ENCODE peak calls at places on chromosomes 3 and 15, in seven cellular contexts. O is fibroblast of lung; N is aorta; V is mucosa of descending colon; E is BE2C; C is naive thymus-derived CD4-positive, alpha-beta T cell; L is adrenal gland. A is an unnamed sample. For H3K36me3, the result is how much of the 10 kb centered on the place peaks cover.

GRCh38 chr3:134376385-134376765 is 2.1 kb upstream of the AMOTL2 start:
- DNase-seq in O (no peak), N (peak), V (no peak), E (no peak), C (no peak), L (no peak), A (no peak)

GRCh38 chr3:116517308-116517707 is 72.0 kb upstream of the LSAMP start:
- DNase-seq in O (peak), N (no peak), V (no peak), E (no peak), C (no peak), L (no peak), A (no peak)

GRCh38 chr3:17979248-17979647 is 236.8 kb upstream of the TBC1D5 start:
- DNase-seq in O (no peak), N (no peak), V (no peak), E (no peak), C (no peak), L (no peak), A (no peak)

GRCh38 chr15:43346305-43346704 is 15.9 kb upstream of the LCMT2 start:
- DNase-seq in O (no peak), N (no peak), V (no peak), E (no peak), C (no peak), L (no peak), A (no peak)

GRCh38 chr3:78398401-78398800 is 1358.5 kb downstream of the ROBO2 start:
- DNase-seq in O (no peak), N (no peak), V (no peak), E (no peak), C (no peak), L (no peak), A (no peak)

GRCh38 chr3:54433846-54434245 is 311.5 kb downstream of the CACNA2D3 start:
- DNase-seq in O (no peak), N (no peak), V (no peak), E (peak), C (no peak), L (no peak), A (no peak)

GRCh38 chr3:34102290-34102689 is 303.9 kb downstream of the PDCD6IP start:
- DNase-seq in O (no peak), N (no peak), V (no peak), E (no peak), C (no peak), L (no peak), A (no peak)

GRCh38 chr15:90049666-90050604 is 48.8 kb downstream of the ZNF710 start:
- DNase-seq in O (no peak), N (peak), V (no peak), E (no peak), C (no peak), L (no peak), A (no peak)

GRCh38 chr3:112302061-112302830 is 8.2 kb upstream of the SLC9C1 start:
- DNase-seq in O (peak), N (no peak), V (no peak), E (peak), C (no peak), L (no peak), A (no peak)

GRCh38 chr3:81876826-81877225 is 115.4 kb upstream of the GBE1 start:
- DNase-seq in O (no peak), N (no peak), V (no peak), E (no peak), C (no peak), L (no peak), A (no peak)

GRCh38 chr3:186239321-186239720 is 122.7 kb downstream of the DGKG start:
- DNase-seq in O (peak), N (no peak), V (no peak), E (no peak), C (no peak), L (no peak), A (no peak)

GRCh38 chr15:91165850-91166249 is 65.8 kb downstream of the SV2B start:
- DNase-seq in O (no peak), N (no peak), V (no peak), E (no peak), C (no peak), L (no peak), A (no peak)

GRCh38 chr3:139388961-139389551 is 391 bp downstream of the COPB2 start:
- DNase-seq in O (no peak), N (no peak), V (no peak), E (no peak), C (no peak), L (no peak), A (no peak)

GRCh38 chr3:44048196-44048924 is 193.3 kb upstream of the TOPAZ1 start:
- DNase-seq in O (no peak), N (no peak), V (no peak), E (no peak), C (no peak), L (no peak), A (no peak)

GRCh38 chr3:197212290-197212689 is 86.1 kb downstream of the DLG1 start:
- DNase-seq in O (no peak), N (no peak), V (no peak), E (no peak), C (no peak), L (no peak), A (no peak)

GRCh38 chr15:66706225-66706732 is 4.2 kb downstream of the SMAD6 start:
- DNase-seq in O (peak), N (peak), V (peak), E (peak), C (no peak), L (no peak), A (no peak)

GRCh38 chr15:67114846-67115521 is 49.6 kb downstream of the SMAD3 start:
- DNase-seq in O (no peak), N (no peak), V (no peak), E (no peak), C (no peak), L (no peak), A (no peak)

GRCh38 chr3:117548600-117548999 is 839.0 kb downstream of the TUSC7 start:
- DNase-seq in O (peak), N (no peak), V (no peak), E (no peak), C (no peak), L (no peak), A (no peak)

GRCh38 chr3:165210132-165210531 is 13.9 kb upstream of the SLITRK3 start:
- DNase-seq in O (no peak), N (no peak), V (no peak), E (no peak), C (no peak), L (no peak), A (no peak)

GRCh38 chr3:181457190-181457589 is 254.5 kb upstream of the SOX2 start:
- DNase-seq in O (no peak), N (no peak), V (no peak), E (peak), C (no peak), L (peak), A (no peak)

GRCh38 chr3:46214751-46215352 is 6.7 kb upstream of the CCR1 start:
- DNase-seq in O (peak), N (no peak), V (no peak), E (no peak), C (no peak), L (no peak), A (no peak)

GRCh38 chr3:73784647-73785420 is 160.1 kb upstream of the PDZRN3 start:
- DNase-seq in O (peak), N (no peak), V (no peak), E (no peak), C (no peak), L (no peak), A (peak)

GRCh38 chr3:27289769-27290413 is 79.3 kb downstream of the NEK10 start:
- DNase-seq in O (peak), N (no peak), V (no peak), E (no peak), C (no peak), L (no peak), A (no peak)

GRCh38 chr15:90037961-90038633 is 37.0 kb downstream of the ZNF710 start:
- DNase-seq in O (peak), N (no peak), V (no peak), E (no peak), C (no peak), L (no peak), A (no peak)

GRCh38 chr3:70550723-70551319 is 238.4 kb upstream of the MDFIC2 start:
- DNase-seq in O (peak), N (peak), V (peak), E (peak), C (peak), L (peak), A (no peak)

GRCh38 chr3:25495304-25495703 is 67.2 kb downstream of the RARB start:
- DNase-seq in O (no peak), N (no peak), V (no peak), E (no peak), C (no peak), L (no peak), A (no peak)

GRCh38 chr15:38670142-38671002 is 105.8 kb upstream of the RASGRP1 start:
- DNase-seq in O (no peak), N (no peak), V (no peak), E (no peak), C (peak), L (no peak), A (no peak)

GRCh38 chr3:142987707-142988106 is 13.7 kb upstream of the U2SURP start:
- DNase-seq in O (no peak), N (no peak), V (no peak), E (no peak), C (no peak), L (no peak), A (no peak)

GRCh38 chr3:143070977-143071551 is 48.5 kb upstream of the CHST2 start:
- DNase-seq in O (peak), N (no peak), V (no peak), E (no peak), C (no peak), L (no peak), A (peak)

GRCh38 chr3:127791221-127791913 is 30.9 kb downstream of the MGLL start:
- DNase-seq in O (peak), N (no peak), V (no peak), E (no peak), C (peak), L (no peak), A (peak)

GRCh38 chr3:150528359-150528797 is 17.9 kb downstream of the SERP1 start:
- DNase-seq in O (peak), N (no peak), V (no peak), E (no peak), C (peak), L (no peak), A (no peak)

GRCh38 chr15:94306700-94307650 is 75.6 kb downstream of the MCTP2 start:
- DNase-seq in O (no peak), N (no peak), V (no peak), E (no peak), C (no peak), L (no peak), A (no peak)

GRCh38 chr3:188332085-188332484 is 178.1 kb downstream of the LPP start:
- DNase-seq in O (no peak), N (no peak), V (no peak), E (no peak), C (no peak), L (no peak), A (no peak)

GRCh38 chr15:87610366-87610765 is 646.2 kb downstream of the NTRK3 start:
- DNase-seq in O (peak), N (no peak), V (no peak), E (peak), C (no peak), L (no peak), A (no peak)

GRCh38 chr3:17905996-17906395 is 163.6 kb upstream of the TBC1D5 start:
- DNase-seq in O (no peak), N (no peak), V (no peak), E (no peak), C (no peak), L (no peak), A (no peak)

GRCh38 chr3:57031622-57032541 is 28.6 kb upstream of the SPATA12 start:
- DNase-seq in O (no peak), N (no peak), V (no peak), E (no peak), C (no peak), L (no peak), A (no peak)

GRCh38 chr3:143442761-143443477 is 323.3 kb downstream of the CHST2 start:
- DNase-seq in O (no peak), N (no peak), V (no peak), E (no peak), C (no peak), L (no peak), A (no peak)

GRCh38 chr3:167920747-167921146 is 175.0 kb downstream of the GOLIM4 start:
- DNase-seq in O (no peak), N (no peak), V (no peak), E (no peak), C (no peak), L (no peak), A (no peak)

GRCh38 chr15:69806287-69806915 is 291.3 kb downstream of the TLE3 start:
- DNase-seq in O (no peak), N (no peak), V (no peak), E (no peak), C (no peak), L (no peak), A (no peak)

DNA sequence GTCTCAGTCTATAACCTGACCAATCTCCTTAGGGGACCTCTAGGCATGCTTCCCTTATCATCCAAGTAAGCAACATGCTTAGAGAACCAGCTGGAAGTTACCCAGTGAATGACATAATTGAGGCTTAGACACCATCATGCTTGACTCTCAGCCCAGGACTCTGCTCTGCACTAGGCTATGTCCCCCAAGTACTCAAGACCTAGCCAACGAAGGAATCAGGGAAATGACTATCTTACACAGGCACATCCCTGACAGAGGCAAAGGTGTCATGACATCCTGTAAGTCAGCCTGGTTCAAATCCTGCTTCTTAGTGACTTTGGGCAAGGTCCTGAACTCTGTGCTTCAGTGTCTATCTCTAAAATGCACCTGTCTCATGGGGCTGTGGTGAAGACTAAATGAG is 24.6 kb upstream of the CELF6 start:
- DNase-seq in O (no peak), N (no peak), V (no peak), E (no peak), C (no peak), L (no peak), A (no peak)
- H3K36me3 ChIP-seq in O (under half), N (under half), V (under half), E (under half), C (half or more), L (half or more), A (under half)

GRCh38 chr15:75420698-75421097 is 30.8 kb downstream of the SIN3A start:
- DNase-seq in O (peak), N (no peak), V (no peak), E (no peak), C (no peak), L (no peak), A (no peak)

GRCh38 chr15:75422554-75422953 is 28.9 kb downstream of the SIN3A start:
- DNase-seq in O (no peak), N (peak), V (no peak), E (no peak), C (no peak), L (no peak), A (no peak)

DNA sequence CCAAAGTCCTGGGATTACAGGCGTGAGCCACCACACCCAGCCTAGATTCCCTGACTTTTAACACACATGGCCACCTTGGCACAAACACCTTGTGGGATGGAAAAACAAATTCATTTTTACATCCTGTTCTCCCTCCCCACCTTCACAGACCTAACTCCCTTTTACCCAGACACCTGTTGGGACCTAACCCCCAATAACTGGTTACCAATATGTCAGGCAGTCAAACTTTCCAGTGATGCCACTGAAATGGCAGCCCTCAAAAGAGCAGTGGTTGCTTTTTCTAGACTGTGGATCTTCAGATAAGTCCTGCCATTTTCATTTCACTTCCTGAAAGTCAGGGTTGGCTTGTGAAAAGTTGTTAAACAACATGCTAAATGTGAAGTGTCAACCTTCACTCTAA is 34.9 kb downstream of the SIN3A start:
- DNase-seq in O (no peak), N (no peak), V (no peak), E (no peak), C (no peak), L (no peak), A (no peak)
- H3K36me3 ChIP-seq in O (under half), N (under half), V (under half), E (under half), C (under half), L (under half), A (under half)

GRCh38 chr15:75866916-75867315 is 23.7 kb downstream of the UBE2Q2 start:
- DNase-seq in O (no peak), N (no peak), V (no peak), E (no peak), C (no peak), L (no peak), A (no peak)
- H3K36me3 ChIP-seq in O (under half), N (under half), V (under half), E (under half), C (under half), L (under half), A (under half)

DNA sequence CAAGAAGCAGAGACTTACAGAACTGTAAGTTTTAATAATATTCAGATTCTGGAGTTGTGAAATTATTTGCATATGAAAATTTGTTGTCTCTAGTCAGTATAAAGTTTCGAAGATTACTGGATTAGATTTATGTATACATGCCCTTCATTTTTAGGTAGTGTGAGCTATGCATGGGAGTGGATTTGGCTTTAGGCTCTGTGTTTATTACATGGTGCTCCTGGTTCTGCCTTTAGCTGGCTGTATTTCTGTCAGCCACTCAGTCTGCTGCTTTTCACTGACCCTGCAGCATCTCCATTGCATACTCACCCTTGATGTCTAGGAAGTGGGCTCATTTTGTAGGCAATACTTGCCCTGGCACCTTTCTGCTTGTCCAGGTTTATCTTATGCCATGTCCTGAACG is 147.5 kb upstream of the LRRFIP2 start:
- DNase-seq in O (no peak), N (no peak), V (no peak), E (no peak), C (no peak), L (no peak), A (no peak)
- H3K36me3 ChIP-seq in O (under half), N (under half), V (under half), E (under half), C (under half), L (under half), A (under half)

GRCh38 chr15:101652098-101652782 is at the start of gene TM2D3:
- DNase-seq in O (peak), N (peak), V (peak), E (peak), C (peak), L (peak), A (peak)

GRCh38 chr15:101652783-101653430 is 726 bp upstream of the TM2D3 start:
- DNase-seq in O (no peak), N (peak), V (peak), E (peak), C (no peak), L (no peak), A (no peak)

GRCh38 chr15:101648356-101648755 is 3.8 kb downstream of the TM2D3 start:
- DNase-seq in O (no peak), N (no peak), V (no peak), E (no peak), C (no peak), L (no peak), A (no peak)

GRCh38 chr15:101651753-101652097 is 456 bp downstream of the TM2D3 start:
- DNase-seq in O (no peak), N (no peak), V (no peak), E (no peak), C (no peak), L (peak), A (no peak)

DNA sequence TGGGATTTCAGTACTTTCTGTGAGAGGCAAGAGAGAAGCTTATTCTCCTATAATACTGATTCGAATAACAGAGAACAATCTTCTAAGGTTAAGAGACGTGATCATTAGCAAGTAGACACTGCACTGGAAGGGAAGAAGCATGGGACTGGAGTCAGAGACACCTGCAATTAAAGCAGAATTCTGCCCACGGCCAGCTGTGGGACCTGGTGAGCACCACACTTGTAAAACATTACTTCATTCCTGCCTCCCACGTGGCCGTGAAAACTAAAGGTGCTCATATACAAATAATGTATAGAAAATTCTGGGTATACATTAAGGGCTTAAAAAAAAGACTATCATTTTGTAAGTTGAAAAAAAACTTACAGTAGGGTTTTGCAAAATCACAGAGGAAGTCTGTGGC is 2.0 kb downstream of the TM2D3 start:
- DNase-seq in O (no peak), N (no peak), V (no peak), E (no peak), C (no peak), L (no peak), A (no peak)
- H3K36me3 ChIP-seq in O (under half), N (under half), V (under half), E (under half), C (under half), L (under half), A (under half)

GRCh38 chr3:16425398-16426057 is 88.0 kb downstream of the RFTN1 start:
- DNase-seq in O (no peak), N (no peak), V (no peak), E (no peak), C (no peak), L (no peak), A (no peak)

GRCh38 chr3:16429086-16429485 is 84.4 kb downstream of the RFTN1 start:
- DNase-seq in O (no peak), N (no peak), V (no peak), E (no peak), C (no peak), L (no peak), A (no peak)

GRCh38 chr3:16427309-16427965 is 86.1 kb downstream of the RFTN1 start:
- DNase-seq in O (peak), N (no peak), V (no peak), E (no peak), C (no peak), L (peak), A (peak)

GRCh38 chr3:16423947-16424673 is 89.4 kb downstream of the RFTN1 start:
- DNase-seq in O (no peak), N (no peak), V (no peak), E (no peak), C (no peak), L (no peak), A (no peak)

GRCh38 chr3:16426665-16427064 is 86.8 kb downstream of the RFTN1 start:
- DNase-seq in O (peak), N (no peak), V (no peak), E (no peak), C (no peak), L (no peak), A (no peak)
- H3K36me3 ChIP-seq in O (under half), N (under half), V (under half), E (under half), C (under half), L (under half), A (under half)